ENCODE peak calls at places on chromosome 4, in eight cellular contexts. H is endothelial cell of umbilical vein; Y is B cell; B is nephron progenitor cell; L is mammary epithelial cell; G is ovary; A is CD8-positive, alpha-beta T cell; Z is heart left ventricle. W is an unnamed sample.

GRCh38 chr4:78379040-78379439 is 172.5 kb upstream of the ANXA3 start:
- DNase-seq in A (no peak), L (peak), Y (no peak), B (no peak), Z (no peak), G (no peak), H (no peak), W (no peak)

GRCh38 chr4:151859646-151860045 is 98.8 kb upstream of the GATB start:
- DNase-seq in Y (no peak), A (no peak), H (no peak), Z (no peak), B (no peak), L (no peak), G (no peak), W (no peak)

GRCh38 chr4:24091632-24092240 is 201.9 kb upstream of the PPARGC1A start:
- DNase-seq in Y (no peak), A (no peak), H (no peak), L (no peak), G (no peak), Z (no peak), B (no peak), W (no peak)

GRCh38 chr4:81039351-81040174 is 9.1 kb downstream of the BMP3 start:
- DNase-seq in B (no peak), H (no peak), L (no peak), Y (no peak), A (no peak), G (no peak), Z (no peak), W (no peak)

GRCh38 chr4:153556441-153556815 is 90.3 kb downstream of the TMEM131L start:
- DNase-seq in Y (no peak), L (no peak), A (no peak), H (no peak), B (no peak), G (no peak), Z (no peak), W (no peak)

GRCh38 chr4:57094482-57095223 is 15.5 kb downstream of the IGFBP7 start:
- DNase-seq in Z (no peak), A (no peak), B (no peak), Y (no peak), G (no peak), L (peak), H (no peak), W (no peak)

GRCh38 chr4:175637762-175638161 is 174.3 kb downstream of the GPM6A start:
- DNase-seq in Y (no peak), L (no peak), G (no peak), B (no peak), H (no peak), Z (no peak), A (no peak), W (no peak)

GRCh38 chr4:52836653-52837052 is 25.5 kb upstream of the RASL11B start:
- DNase-seq in A (no peak), B (no peak), Y (no peak), L (peak), G (no peak), Z (no peak), H (no peak), W (no peak)

GRCh38 chr4:99998062-99998880 is 48.2 kb upstream of the H2AZ1 start:
- DNase-seq in H (peak), G (no peak), L (peak), Z (no peak), A (no peak), Y (no peak), B (no peak), W (peak)

GRCh38 chr4:38804654-38805295 is at the start of gene TLR1:
- DNase-seq in B (no peak), G (no peak), Z (no peak), Y (no peak), L (peak), A (no peak), H (peak), W (no peak)

GRCh38 chr4:21802406-21802805 is 146.2 kb downstream of the KCNIP4 start:
- DNase-seq in A (no peak), Z (no peak), B (no peak), G (no peak), Y (no peak), L (peak), H (peak), W (no peak)

GRCh38 chr4:118964891-118965411 is 76.3 kb downstream of the SYNPO2 start:
- DNase-seq in B (no peak), Z (no peak), A (no peak), Y (no peak), H (no peak), G (peak), L (no peak), W (no peak)

GRCh38 chr4:52869656-52870055 is 7.5 kb downstream of the RASL11B start:
- DNase-seq in G (no peak), L (no peak), Y (no peak), Z (no peak), A (no peak), B (no peak), H (no peak), W (no peak)

GRCh38 chr4:148834804-148835598 is 392.8 kb upstream of the NR3C2 start:
- DNase-seq in G (no peak), Z (no peak), L (peak), H (peak), Y (no peak), B (no peak), A (no peak), W (no peak)

GRCh38 chr4:185744946-185745345 is 67.0 kb downstream of the SORBS2 start:
- DNase-seq in G (no peak), Z (no peak), B (no peak), Y (no peak), H (no peak), A (no peak), L (no peak), W (no peak)

GRCh38 chr4:38615847-38616246 is 48.2 kb upstream of the KLF3 start:
- DNase-seq in Y (no peak), Z (no peak), H (no peak), G (no peak), B (no peak), L (peak), A (no peak), W (no peak)

GRCh38 chr4:35124116-35124515 is 1120.2 kb downstream of the ARAP2 start:
- DNase-seq in L (no peak), A (no peak), Y (no peak), G (no peak), H (no peak), Z (no peak), B (no peak), W (no peak)

GRCh38 chr4:150012851-150013360 is 65.3 kb upstream of the DCLK2 start:
- DNase-seq in H (no peak), A (no peak), Y (no peak), Z (no peak), L (no peak), G (no peak), B (no peak), W (no peak)

GRCh38 chr4:22385615-22386014 is 130.3 kb downstream of the ADGRA3 start:
- DNase-seq in L (peak), H (peak), Z (no peak), B (no peak), Y (no peak), G (no peak), A (no peak), W (no peak)

GRCh38 chr4:56655627-56656345 is 25.3 kb downstream of the HOPX start:
- DNase-seq in B (peak), G (no peak), Y (no peak), A (no peak), Z (no peak), H (peak), L (no peak), W (peak)

GRCh38 chr4:9825049-9825448 is 43.6 kb downstream of the DRD5 start:
- DNase-seq in A (no peak), L (no peak), H (no peak), Z (no peak), B (no peak), Y (no peak), G (no peak), W (no peak)

GRCh38 chr4:72366601-72367000 is 202.4 kb downstream of the ADAMTS3 start:
- DNase-seq in L (no peak), H (no peak), Z (no peak), B (no peak), A (no peak), Y (no peak), G (no peak), W (no peak)

GRCh38 chr4:116073051-116073450 is 959.6 kb upstream of the NDST4 start:
- DNase-seq in H (no peak), L (no peak), G (no peak), B (no peak), A (no peak), Y (no peak), Z (no peak), W (no peak)

GRCh38 chr4:101695176-101695575 is 95.4 kb upstream of the BANK1 start:
- DNase-seq in G (no peak), Z (no peak), B (no peak), A (no peak), L (peak), Y (no peak), H (no peak), W (no peak)

GRCh38 chr4:144176476-144176875 is 36.0 kb upstream of the GYPA start:
- DNase-seq in H (no peak), A (no peak), Y (no peak), L (no peak), B (no peak), Z (no peak), G (no peak), W (no peak)

GRCh38 chr4:46927201-46927600 is 18.2 kb upstream of the COX7B2 start:
- DNase-seq in H (no peak), A (no peak), Z (no peak), G (no peak), B (no peak), L (no peak), Y (no peak), W (no peak)

GRCh38 chr4:46930866-46931265 is 21.8 kb upstream of the COX7B2 start:
- DNase-seq in B (no peak), Z (no peak), A (no peak), L (no peak), Y (no peak), H (no peak), G (no peak), W (no peak)

GRCh38 chr4:46934731-46935130 is 25.7 kb upstream of the COX7B2 start:
- DNase-seq in L (no peak), H (no peak), A (no peak), G (no peak), Y (no peak), B (no peak), Z (no peak), W (no peak)

GRCh38 chr4:46933686-46934085 is 24.6 kb upstream of the COX7B2 start:
- DNase-seq in G (no peak), Y (no peak), Z (no peak), H (no peak), A (no peak), B (no peak), L (peak), W (no peak)

DNA sequence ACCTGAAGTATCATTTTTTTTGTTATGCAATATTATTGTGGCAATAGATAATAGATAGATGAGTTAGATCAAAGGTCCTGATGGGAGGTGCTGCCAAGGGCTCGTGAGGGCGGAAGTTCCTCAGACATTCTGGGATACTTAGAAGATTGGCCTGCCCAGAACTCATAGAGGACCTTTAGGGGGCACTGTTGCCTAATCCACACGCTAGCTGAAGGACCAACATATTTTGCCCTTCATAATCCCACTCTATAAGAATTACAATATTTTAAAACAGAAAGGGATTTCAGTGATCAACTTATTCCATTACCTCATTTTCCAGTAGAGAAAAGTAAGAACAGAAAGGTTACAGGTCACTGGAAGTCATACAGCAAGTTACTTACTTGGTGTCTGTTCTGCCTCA is 22.9 kb upstream of the COX7B2 start:
- DNase-seq in G (no peak), B (peak), A (no peak), Y (no peak), Z (no peak), H (peak), L (peak), W (peak)
- TF ChIP-seq CTCF in G (no peak), B (peak), A (no peak), Y (no peak), Z (peak), H (peak), L (peak), W (peak)

DNA sequence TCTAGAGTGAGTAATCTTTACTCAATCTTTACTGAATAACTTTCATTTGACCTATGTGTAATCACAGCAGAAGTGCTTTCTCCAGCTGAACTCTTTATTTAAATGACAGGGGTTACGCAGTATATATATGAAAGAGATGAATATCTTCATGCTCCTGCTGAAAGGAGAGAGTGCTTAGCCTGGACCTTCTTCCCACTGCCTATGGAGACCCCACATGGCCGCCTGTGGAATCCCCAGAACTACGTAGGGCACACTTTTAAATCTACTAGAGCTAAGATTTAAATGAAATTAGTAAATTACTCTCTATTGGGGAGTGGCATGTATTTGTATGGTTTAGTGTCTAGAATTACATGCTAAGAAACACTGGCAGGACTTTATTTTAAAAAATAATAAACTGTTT is 391.2 kb downstream of the ANKRD50 start:
- DNase-seq in L (no peak), Y (no peak), Z (no peak), A (no peak), H (no peak), B (no peak), G (no peak), W (no peak)
- TF ChIP-seq CTCF in L (no peak), Y (no peak), Z (no peak), A (no peak), H (no peak), B (no peak), G (no peak), W (no peak)

DNA sequence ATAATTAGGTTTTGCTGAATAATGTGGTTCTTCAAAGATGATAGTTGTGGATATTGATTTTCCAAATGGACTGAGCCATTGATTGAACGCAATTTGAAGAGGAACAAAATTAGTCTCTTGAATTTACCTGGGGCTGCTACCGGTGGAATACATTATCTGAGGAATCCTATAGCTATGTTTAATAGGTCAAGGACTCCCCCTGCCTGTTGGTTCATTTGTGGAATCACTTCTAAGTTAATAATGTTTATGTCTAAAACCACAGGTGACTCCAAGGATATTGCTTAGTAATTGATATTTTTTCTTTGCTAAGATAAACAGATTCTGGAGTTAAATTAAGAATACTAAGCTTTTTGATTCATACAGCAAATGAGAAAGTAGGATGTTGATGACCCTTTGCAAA is 576.0 kb upstream of the PABPC4L start:
- DNase-seq in Z (no peak), L (no peak), H (peak), B (no peak), A (no peak), G (no peak), Y (no peak), W (no peak)
- TF ChIP-seq CTCF in Z (no peak), L (peak), H (no peak), B (no peak), A (no peak), G (no peak), Y (no peak), W (no peak)

GRCh38 chr4:112327950-112328349 is 30.8 kb downstream of the ALPK1 start:
- DNase-seq in A (no peak), L (peak), B (no peak), H (peak), G (no peak), Z (no peak), Y (no peak), W (peak)
- TF ChIP-seq CTCF in A (peak), L (peak), B (peak), H (no peak), G (no peak), Z (peak), Y (peak), W (peak)

GRCh38 chr4:158965208-158965607 is 137.7 kb upstream of the RAPGEF2 start:
- DNase-seq in Y (no peak), A (no peak), L (no peak), H (no peak), G (no peak), Z (no peak), B (no peak), W (no peak)

GRCh38 chr4:158968961-158969360 is 133.9 kb upstream of the RAPGEF2 start:
- DNase-seq in L (no peak), H (no peak), G (no peak), A (no peak), B (no peak), Z (no peak), Y (no peak), W (no peak)

GRCh38 chr4:158970786-158971185 is 132.1 kb upstream of the RAPGEF2 start:
- DNase-seq in L (no peak), H (no peak), Z (no peak), A (no peak), B (no peak), G (no peak), Y (no peak), W (no peak)
- TF ChIP-seq CTCF in L (no peak), H (no peak), Z (no peak), A (no peak), B (no peak), G (no peak), Y (no peak), W (no peak)

DNA sequence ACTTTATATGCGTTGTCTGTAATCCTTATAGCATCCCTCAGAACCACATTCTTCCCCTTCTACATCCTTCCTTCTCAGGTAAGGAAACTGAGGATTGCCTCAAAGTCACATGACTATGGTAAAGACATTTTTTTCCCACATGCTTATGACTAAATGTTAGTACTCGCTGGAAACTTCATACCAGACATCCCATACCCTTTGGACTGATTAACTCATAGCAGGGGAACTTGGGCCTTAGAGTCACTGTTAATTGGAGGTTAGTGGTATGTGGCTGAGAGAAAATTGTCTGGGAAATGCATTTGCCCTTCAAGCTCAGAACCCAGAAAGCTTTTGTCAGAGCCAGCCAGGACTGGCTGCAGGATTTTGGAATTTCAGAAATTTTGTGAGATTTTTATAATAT is 155.0 kb downstream of the RELL1 start:
- DNase-seq in Z (no peak), B (no peak), G (no peak), L (no peak), A (no peak), Y (no peak), H (no peak), W (no peak)
- TF ChIP-seq CTCF in Z (no peak), B (no peak), G (no peak), L (no peak), A (no peak), Y (no peak), H (no peak), W (no peak)

GRCh38 chr4:168028568-168028967 is 63.8 kb upstream of the ANXA10 start:
- DNase-seq in Y (no peak), H (peak), G (no peak), Z (no peak), A (no peak), L (peak), B (no peak), W (no peak)
- TF ChIP-seq CTCF in Y (no peak), H (no peak), G (no peak), Z (no peak), A (no peak), L (peak), B (no peak), W (no peak)

GRCh38 chr4:1408418-1408817 is 2.2 kb upstream of the NKX1-1 start:
- DNase-seq in G (no peak), B (no peak), Z (no peak), A (no peak), L (no peak), Y (no peak), H (no peak), W (peak)
- TF ChIP-seq CTCF in G (no peak), B (no peak), Z (no peak), A (no peak), L (peak), Y (no peak), H (no peak), W (no peak)

DNA sequence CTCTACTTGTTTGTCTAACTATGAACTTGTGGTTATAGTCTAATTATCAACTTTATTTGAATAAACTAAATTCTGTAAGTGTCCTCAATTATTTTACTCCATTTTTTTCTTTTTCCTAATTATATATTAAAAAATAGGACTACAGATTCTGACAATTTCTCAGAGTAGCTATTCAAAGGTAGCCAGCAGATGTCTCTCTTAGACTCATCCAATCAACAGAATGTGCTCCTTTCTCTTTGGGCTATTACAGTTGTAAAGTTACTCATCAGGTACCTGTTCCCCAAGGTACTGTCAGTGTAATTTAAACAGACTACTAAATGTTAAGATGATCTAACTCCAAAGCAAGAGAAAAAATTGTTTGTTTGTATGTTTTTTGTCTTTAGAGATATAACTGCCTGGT is 248.6 kb downstream of the PCDH18 start:
- DNase-seq in L (peak), Z (no peak), A (no peak), B (no peak), Y (no peak), G (no peak), H (no peak), W (no peak)
- TF ChIP-seq CTCF in L (peak), Z (peak), A (no peak), B (no peak), Y (no peak), G (peak), H (no peak), W (no peak)

GRCh38 chr4:4248036-4248884 is at the start of gene TMEM128:
- DNase-seq in H (peak), Y (peak), A (peak), Z (peak), B (peak), L (peak), G (peak), W (peak)
- TF ChIP-seq CTCF in H (peak), Y (no peak), A (no peak), Z (no peak), B (no peak), L (peak), G (peak), W (no peak)

W was measured in GM20000.